ENCODE peak calls at places on chromosomes 11 and 22, in six cellular contexts. E is heart left ventricle, I is 8988T, P is heart right ventricle, Z is progenitor cell of endocrine pancreas, U is NCI-H748 treated with DMSO at 0.1 percent for 48 hours. N is an unnamed sample.

GRCh38 chr11:125871391-125872137 is 15.9 kb upstream of the HYLS1 start:
- DNase-seq in E (no peak), I (peak; percentile 55), P (no peak), Z (peak; percentile 41), U (no peak), N (peak; percentile 26)

GRCh38 chr22:42938976-42939375 is 76.0 kb downstream of the PACSIN2 start:
- DNase-seq in E (no peak), I (no peak), P (no peak), Z (no peak), U (no peak), N (no peak)

GRCh38 chr11:9002920-9003572 is 755 bp downstream of the NRIP3 start:
- DNase-seq in E (no peak), I (no peak), P (no peak), Z (no peak), U (no peak), N (no peak)

GRCh38 chr22:29691636-29692326 is 28.0 kb upstream of the CABP7 start:
- DNase-seq in E (peak; percentile 38), I (no peak), P (no peak), Z (no peak), U (peak; percentile 40), N (no peak)

GRCh38 chr22:38032681-38033521 is 24.3 kb upstream of the PICK1 start:
- DNase-seq in E (no peak), I (no peak), P (no peak), Z (no peak), U (no peak), N (no peak)

GRCh38 chr11:70739811-70740474 is 341.6 kb downstream of the CTTN start:
- DNase-seq in E (no peak), I (no peak), P (no peak), Z (no peak), U (no peak), N (no peak)

GRCh38 chr11:105861225-105861624 is 160.8 kb downstream of the MSANTD4 start:
- DNase-seq in E (no peak), I (no peak), P (no peak), Z (no peak), U (peak; percentile 66), N (no peak)

GRCh38 chr22:49213731-49214352 is 613.8 kb downstream of the BRD1 start:
- DNase-seq in E (peak; percentile 24), I (no peak), P (no peak), Z (no peak), U (no peak), N (no peak)

GRCh38 chr11:9691865-9692264 is 28.0 kb downstream of the SWAP70 start:
- DNase-seq in E (no peak), I (peak; percentile 24), P (no peak), Z (no peak), U (no peak), N (peak; percentile 44)

GRCh38 chr22:43438666-43439347 is 27.0 kb downstream of the MPPED1 start:
- DNase-seq in E (no peak), I (no peak), P (no peak), Z (no peak), U (no peak), N (no peak)

GRCh38 chr11:30967579-30967978 is 381.4 kb upstream of the MPPED2 start:
- DNase-seq in E (no peak), I (no peak), P (no peak), Z (no peak), U (no peak), N (no peak)

GRCh38 chr22:37187891-37188761 is at the start of gene C1QTNF6:
- DNase-seq in E (peak; percentile 83), I (no peak), P (peak; percentile 66), Z (no peak), U (no peak), N (no peak)

GRCh38 chr11:124535552-124536232 is 7.8 kb downstream of the OR8B12 start:
- DNase-seq in E (no peak), I (no peak), P (no peak), Z (no peak), U (no peak), N (no peak)

GRCh38 chr11:3949132-3949531 is 93.7 kb downstream of the STIM1 start:
- DNase-seq in E (no peak), I (no peak), P (no peak), Z (no peak), U (no peak), N (peak; percentile 51)

GRCh38 chr11:12668166-12668565 is 6.1 kb upstream of the TEAD1 start:
- DNase-seq in E (no peak), I (no peak), P (no peak), Z (no peak), U (no peak), N (no peak)

GRCh38 chr11:13462311-13462927 is 603 bp downstream of the BTBD10 start:
- DNase-seq in E (no peak), I (no peak), P (peak; percentile 59), Z (peak; percentile 23), U (peak; percentile 55), N (peak; percentile 73)

GRCh38 chr11:122042981-122043380 is 73.0 kb downstream of the BLID start:
- DNase-seq in E (no peak), I (no peak), P (no peak), Z (no peak), U (no peak), N (no peak)

GRCh38 chr11:120381401-120381800 is 45.2 kb downstream of the ARHGEF12 start:
- DNase-seq in E (no peak), I (no peak), P (no peak), Z (no peak), U (no peak), N (no peak)

GRCh38 chr11:1299621-1300020 is 9.8 kb downstream of the TOLLIP start:
- DNase-seq in E (no peak), I (no peak), P (peak; percentile 10), Z (peak; percentile 9), U (no peak), N (no peak)

N was measured in small intestine.